ENCODE peak calls at places on chromosomes 5 and 9, in nine cellular contexts. C is endothelial cell; H is AG08395; X is activated CD8-positive, alpha-beta memory T cell treated with anti-CD3 and anti-CD28 coated beads, Interleukin-2, amount 10 ng/mL, durations not matched to agents 7 days and 5 days; Z is stromal cell of bone marrow; Y is GM13977; P is hepatic stellate cell; S is dorsolateral prefrontal cortex; G is T follicular helper cell. U is an unnamed sample.

GRCh38 chr9:97468658-97469448 is 32.6 kb upstream of the TMOD1 start:
- DNase-seq in Y (peak; percentile 64), P (peak; percentile 65), G (peak; percentile 7), C (peak; percentile 69), Z (peak; percentile 42), H (peak; percentile 86), X (peak; percentile 60), S (peak; percentile 60), U (peak; percentile 84)

GRCh38 chr9:114400772-114401171 is 13.0 kb upstream of the AKNA start:
- DNase-seq in Z (no peak), C (no peak), S (no peak), P (no peak), H (no peak), X (no peak), G (no peak), Y (no peak), U (no peak)

GRCh38 chr5:59299006-59299405 is 594.5 kb downstream of the PDE4D start:
- DNase-seq in Z (no peak), C (no peak), X (no peak), G (no peak), P (no peak), H (no peak), Y (no peak), S (no peak), U (no peak)

GRCh38 chr9:71766663-71767062 is 1.6 kb downstream of the CEMIP2 start:
- DNase-seq in G (no peak), H (no peak), Z (no peak), Y (peak; percentile 35), C (no peak), P (no peak), X (no peak), S (no peak), U (no peak)

GRCh38 chr9:71763752-71764332 is 4.5 kb downstream of the CEMIP2 start:
- DNase-seq in C (no peak), P (no peak), Y (no peak), Z (no peak), H (peak; percentile 33), G (no peak), S (no peak), X (no peak), U (no peak)

GRCh38 chr9:36210722-36211121 is 20.0 kb downstream of the CLTA start:
- DNase-seq in Y (no peak), X (no peak), C (no peak), G (no peak), P (no peak), H (no peak), Z (no peak), S (no peak), U (no peak)

GRCh38 chr5:28734396-28734795 is 1696.0 kb upstream of the CDH9 start:
- DNase-seq in Z (no peak), X (no peak), Y (no peak), C (no peak), P (no peak), G (no peak), H (no peak), S (no peak), U (no peak)

GRCh38 chr5:159031513-159031912 is 68.2 kb downstream of the EBF1 start:
- DNase-seq in P (peak; percentile 53), C (no peak), Z (no peak), G (no peak), Y (no peak), H (no peak), S (no peak), X (no peak), U (no peak)

GRCh38 chr5:82332064-82332855 is 54.1 kb upstream of the RPS23 start:
- DNase-seq in P (no peak), C (no peak), X (no peak), H (no peak), Z (no peak), G (no peak), Y (no peak), S (no peak), U (no peak)

GRCh38 chr5:58240286-58240685 is 219.6 kb downstream of the PLK2 start:
- DNase-seq in P (peak; percentile 19), G (no peak), X (no peak), H (peak; percentile 46), Z (peak; percentile 40), C (no peak), Y (no peak), S (no peak), U (no peak)

GRCh38 chr9:5643005-5643624 is 14.2 kb downstream of the RIC1 start:
- DNase-seq in S (no peak), G (no peak), H (no peak), Z (no peak), Y (no peak), X (no peak), P (no peak), C (no peak), U (no peak)

GRCh38 chr5:58346001-58346400 is 113.9 kb downstream of the PLK2 start:
- DNase-seq in S (no peak), G (no peak), Y (no peak), P (no peak), Z (no peak), X (no peak), C (no peak), H (no peak), U (no peak)

GRCh38 chr9:73683862-73684591 is 532.4 kb downstream of the ANXA1 start:
- DNase-seq in S (no peak), H (peak; percentile 13), Y (no peak), Z (peak; percentile 31), C (no peak), X (no peak), P (no peak), G (no peak), U (peak; percentile 23)

GRCh38 chr5:130939059-130939458 is 226.0 kb downstream of the HINT1 start:
- DNase-seq in P (no peak), C (no peak), S (no peak), Z (no peak), H (no peak), X (no peak), G (no peak), Y (no peak), U (no peak)

GRCh38 chr9:87516222-87516930 is 18.7 kb downstream of the DAPK1 start:
- DNase-seq in G (no peak), Y (no peak), Z (peak; percentile 54), C (no peak), S (no peak), P (no peak), X (no peak), H (peak; percentile 34), U (no peak)

GRCh38 chr5:16140417-16140816 is 39.2 kb downstream of the MARCHF11 start:
- DNase-seq in P (no peak), H (no peak), Z (no peak), G (no peak), X (no peak), C (no peak), S (no peak), Y (no peak), U (no peak)

GRCh38 chr5:1121891-1122290 is 10.0 kb upstream of the SLC12A7 start:
- DNase-seq in S (no peak), P (no peak), Z (no peak), C (no peak), G (no peak), H (no peak), X (no peak), Y (no peak), U (no peak)

GRCh38 chr5:57432876-57433275 is 49.7 kb downstream of the ACTBL2 start:
- DNase-seq in Z (no peak), S (no peak), Y (no peak), G (no peak), P (no peak), H (no peak), X (no peak), C (no peak), U (no peak)

U was measured in iPS-NIHi11.